ENCODE peak calls at places on chromosomes 5 and 9, in ten cellular contexts. F is AG10803; B is AG09319; C is GM12892; Z is activated CD8-positive, alpha-beta memory T cell treated with anti-CD3 and anti-CD28 coated beads, Interleukin-2, amount 50 U/mL, for 48 hours; K is IMR-90; E is globus pallidus; N is HT1080; Q is fibroblast of pulmonary artery; Y is amniotic stem cell. M is an unnamed sample.

GRCh38 chr5:171426266-171426665 is 6.8 kb downstream of the FGF18 start:
- DNase-seq in F (no peak), B (no peak), C (no peak), Z (no peak), K (no peak), E (no peak), N (no peak), Q (no peak), Y (no peak), M (no peak)

GRCh38 chr9:36551129-36551528 is 21.6 kb upstream of the MELK start:
- DNase-seq in F (peak), B (no peak), C (no peak), Z (no peak), K (no peak), E (no peak), N (no peak), Q (peak), Y (no peak), M (no peak)

GRCh38 chr9:976258-976804 is at the start of gene DMRT3:
- DNase-seq in F (no peak), B (no peak), C (no peak), Z (no peak), K (no peak), E (no peak), N (no peak), Q (no peak), Y (no peak), M (no peak)

GRCh38 chr9:3527653-3527960 is 1.8 kb upstream of the RFX3 start:
- DNase-seq in F (no peak), B (no peak), C (no peak), Z (no peak), K (no peak), E (no peak), N (peak), Q (no peak), Y (no peak), M (no peak)

GRCh38 chr5:78591227-78591626 is 57.3 kb downstream of the LHFPL2 start:
- DNase-seq in F (peak), B (peak), C (no peak), Z (no peak), K (peak), E (no peak), N (peak), Q (peak), Y (no peak), M (peak)

GRCh38 chr5:72387985-72388384 is 67.8 kb downstream of the PTCD2 start:
- DNase-seq in F (peak), B (no peak), C (no peak), Z (no peak), K (peak), E (no peak), N (peak), Q (peak), Y (peak), M (peak)

GRCh38 chr9:126417684-126418083 is 91.1 kb downstream of the MVB12B start:
- DNase-seq in F (no peak), B (no peak), C (no peak), Z (no peak), K (no peak), E (no peak), N (no peak), Q (no peak), Y (no peak), M (no peak)

GRCh38 chr9:134375011-134375390 is 48.7 kb downstream of the RXRA start:
- DNase-seq in F (peak), B (no peak), C (no peak), Z (no peak), K (no peak), E (no peak), N (no peak), Q (peak), Y (no peak), M (no peak)

GRCh38 chr5:174601937-174602336 is 122.4 kb upstream of the MSX2 start:
- DNase-seq in F (no peak), B (no peak), C (no peak), Z (no peak), K (peak), E (no peak), N (no peak), Q (no peak), Y (no peak), M (no peak)

GRCh38 chr5:44847453-44847852 is 38.7 kb downstream of the MRPS30 start:
- DNase-seq in F (no peak), B (no peak), C (no peak), Z (no peak), K (no peak), E (no peak), N (no peak), Q (no peak), Y (no peak), M (no peak)

GRCh38 chr9:136171009-136171800 is 33.7 kb downstream of the LHX3 start:
- DNase-seq in F (no peak), B (no peak), C (no peak), Z (no peak), K (no peak), E (no peak), N (no peak), Q (no peak), Y (no peak), M (no peak)

GRCh38 chr5:134969166-134969565 is 1.5 kb downstream of the CATSPER3 start:
- DNase-seq in F (no peak), B (no peak), C (no peak), Z (no peak), K (no peak), E (no peak), N (no peak), Q (no peak), Y (no peak), M (no peak)

GRCh38 chr5:174925586-174925985 is 201.2 kb downstream of the MSX2 start:
- DNase-seq in F (no peak), B (no peak), C (no peak), Z (no peak), K (no peak), E (peak), N (no peak), Q (no peak), Y (no peak), M (no peak)

GRCh38 chr9:101463397-101463796 is 27.8 kb upstream of the ALDOB start:
- DNase-seq in F (peak), B (no peak), C (no peak), Z (no peak), K (peak), E (no peak), N (peak), Q (peak), Y (no peak), M (no peak)

GRCh38 chr5:80569086-80569960 is 757 bp downstream of the ANKRD34B start:
- DNase-seq in F (no peak), B (no peak), C (peak), Z (peak), K (no peak), E (no peak), N (no peak), Q (no peak), Y (no peak), M (no peak)